ENCODE peak calls at places on chromosome 13, in eight cellular contexts. W is Panc1, A is adipocyte, V is astrocyte of the cerebellum, G is cardiac fibroblast, B is breast epithelium, R is esophagus muscularis mucosa, E is upper lobe of right lung. I is an unnamed sample.

GRCh38 chr13:77291779-77292178 is 35.1 kb downstream of the MYCBP2 start:
- DNase-seq in E (no peak), R (no peak), G (no peak), A (no peak), B (no peak), V (peak; percentile 20), W (no peak), I (no peak)

GRCh38 chr13:106498571-106498970 is 36.9 kb downstream of the EFNB2 start:
- DNase-seq in E (no peak), B (no peak), V (no peak), A (no peak), R (no peak), W (no peak), G (no peak), I (no peak)

GRCh38 chr13:24741016-24741662 is 22.8 kb upstream of the RNF17 start:
- DNase-seq in W (no peak), R (no peak), B (no peak), G (no peak), A (no peak), V (no peak), E (no peak), I (no peak)

GRCh38 chr13:106568225-106569003 is 477 bp upstream of the ARGLU1 start:
- DNase-seq in A (no peak), V (no peak), W (peak; percentile 38), G (peak; percentile 94), R (no peak), E (no peak), B (no peak), I (peak; percentile 79)

GRCh38 chr13:51935326-51936171 is 73.8 kb downstream of the CCDC70 start:
- DNase-seq in E (no peak), A (peak; percentile 25), R (no peak), W (no peak), V (no peak), G (peak; percentile 5), B (no peak), I (peak; percentile 19)

GRCh38 chr13:70408865-70409264 is 300.6 kb upstream of the KLHL1 start:
- DNase-seq in E (no peak), B (no peak), A (no peak), W (no peak), R (no peak), V (no peak), G (no peak), I (no peak)

GRCh38 chr13:24261566-24261965 is 47.8 kb upstream of the C1QTNF9 start:
- DNase-seq in A (no peak), B (no peak), G (peak; percentile 18), R (no peak), V (no peak), W (no peak), E (no peak), I (no peak)

GRCh38 chr13:95874286-95874685 is 178.9 kb downstream of the UGGT2 start:
- DNase-seq in E (no peak), A (no peak), G (no peak), B (no peak), R (no peak), V (no peak), W (no peak), I (no peak)

GRCh38 chr13:111398715-111399299 is 78.4 kb downstream of the TEX29 start:
- DNase-seq in V (no peak), A (no peak), E (no peak), W (no peak), B (no peak), R (no peak), G (no peak), I (no peak)

GRCh38 chr13:33180009-33180804 is 105.3 kb downstream of the STARD13 start:
- DNase-seq in V (no peak), B (no peak), E (no peak), A (no peak), G (no peak), R (no peak), W (no peak), I (no peak)

GRCh38 chr13:77693449-77693940 is 4.0 kb upstream of the SLAIN1 start:
- DNase-seq in G (no peak), B (no peak), W (no peak), V (no peak), E (no peak), A (no peak), R (no peak), I (no peak)

GRCh38 chr13:44879452-44880058 is 109.7 kb downstream of the NUFIP1 start:
- DNase-seq in V (no peak), E (no peak), W (peak; percentile 22), B (no peak), R (no peak), G (peak; percentile 77), A (peak; percentile 56), I (peak; percentile 40)

GRCh38 chr13:33274264-33274663 is 11.3 kb downstream of the STARD13 start:
- DNase-seq in R (no peak), V (no peak), B (no peak), W (no peak), G (no peak), E (no peak), A (no peak), I (no peak)

GRCh38 chr13:45545686-45546409 is 69.7 kb downstream of the ERICH6B start:
- DNase-seq in W (no peak), B (no peak), A (no peak), E (no peak), R (peak; percentile 88), G (no peak), V (no peak), I (no peak)

GRCh38 chr13:76027131-76027530 is 391.0 kb downstream of the LMO7 start:
- DNase-seq in A (no peak), B (no peak), V (no peak), W (no peak), R (no peak), G (no peak), E (no peak), I (no peak)

GRCh38 chr13:98543380-98544104 is 33.4 kb downstream of the STK24 start:
- DNase-seq in R (no peak), A (no peak), E (peak; percentile 51), G (no peak), B (no peak), V (no peak), W (no peak), I (no peak)
- H3K4me3 ChIP-seq in R (peak overlapping the region; percentile 35), A (peak overlapping the region; percentile 72), E (no peak overlapping the region), G (no peak overlapping the region), B (no peak overlapping the region), V (no peak overlapping the region), W (no peak overlapping the region), I (no peak overlapping the region)

GRCh38 chr13:94739235-94739634 is 26.9 kb upstream of the SOX21 start:
- DNase-seq in W (no peak), A (no peak), R (no peak), G (no peak), V (no peak), B (no peak), E (no peak), I (no peak)
- H3K4me3 ChIP-seq in W (no peak overlapping the region), A (no peak overlapping the region), R (no peak overlapping the region), G (no peak overlapping the region), V (no peak overlapping the region), B (no peak overlapping the region), E (no peak overlapping the region), I (no peak overlapping the region)

DNA sequence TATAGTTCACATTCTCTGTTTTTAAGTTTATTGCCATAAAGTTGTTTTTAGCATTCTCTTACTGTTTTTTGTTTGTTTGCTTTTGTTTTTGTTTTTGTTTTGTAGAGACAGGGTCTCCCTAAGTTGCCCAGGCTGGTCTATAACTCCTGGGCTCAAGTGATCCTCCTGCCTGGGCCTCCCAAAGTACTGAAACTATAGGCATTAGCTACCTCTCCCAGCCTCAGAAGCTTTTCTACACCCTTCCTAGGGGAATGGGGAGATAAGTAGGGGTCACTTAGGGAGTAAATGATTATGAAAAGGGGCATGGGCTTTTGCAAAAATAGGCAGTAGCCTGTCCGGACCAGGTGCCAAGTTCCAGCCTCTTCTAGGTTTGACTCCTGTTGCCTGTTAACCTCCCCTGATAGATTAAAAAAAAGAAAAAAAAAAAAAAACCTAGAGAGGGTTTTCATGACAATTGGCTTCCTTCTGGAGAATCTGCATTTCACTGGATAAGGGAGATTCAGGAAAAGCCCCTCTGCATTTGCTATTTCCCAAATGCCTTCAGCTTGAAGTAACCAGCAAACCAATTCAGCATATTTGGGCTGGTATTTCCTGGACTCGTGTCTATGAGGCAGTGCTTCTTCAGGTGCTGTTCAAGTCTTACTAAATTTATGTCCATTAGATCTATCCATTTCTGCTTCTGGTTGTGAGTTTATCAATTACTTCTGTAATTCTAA is 216.8 kb downstream of the TM9SF2 start:
- DNase-seq in E (no peak), G (no peak), A (no peak), W (no peak), R (no peak), V (no peak), B (no peak), I (no peak)
- H3K4me3 ChIP-seq in E (no peak overlapping the region), G (no peak overlapping the region), A (no peak overlapping the region), W (no peak overlapping the region), R (no peak overlapping the region), V (no peak overlapping the region), B (no peak overlapping the region), I (no peak overlapping the region)

GRCh38 chr13:20232556-20233277 is 598 bp upstream of the GJB6 start:
- DNase-seq in E (no peak), A (no peak), G (no peak), R (no peak), V (no peak), W (no peak), B (no peak), I (no peak)

GRCh38 chr13:20227730-20228129 is 4.4 kb downstream of the GJB6 start:
- DNase-seq in V (no peak), W (no peak), R (peak; percentile 86), B (no peak), G (no peak), E (no peak), A (no peak), I (no peak)

GRCh38 chr13:20227288-20227687 is 4.8 kb downstream of the GJB6 start:
- DNase-seq in B (no peak), E (no peak), W (no peak), R (peak; percentile 64), G (no peak), A (no peak), V (no peak), I (no peak)

GRCh38 chr13:20230913-20231838 is 943 bp downstream of the GJB6 start:
- DNase-seq in B (no peak), A (no peak), E (no peak), W (no peak), R (peak; percentile 81), G (no peak), V (no peak), I (no peak)

DNA sequence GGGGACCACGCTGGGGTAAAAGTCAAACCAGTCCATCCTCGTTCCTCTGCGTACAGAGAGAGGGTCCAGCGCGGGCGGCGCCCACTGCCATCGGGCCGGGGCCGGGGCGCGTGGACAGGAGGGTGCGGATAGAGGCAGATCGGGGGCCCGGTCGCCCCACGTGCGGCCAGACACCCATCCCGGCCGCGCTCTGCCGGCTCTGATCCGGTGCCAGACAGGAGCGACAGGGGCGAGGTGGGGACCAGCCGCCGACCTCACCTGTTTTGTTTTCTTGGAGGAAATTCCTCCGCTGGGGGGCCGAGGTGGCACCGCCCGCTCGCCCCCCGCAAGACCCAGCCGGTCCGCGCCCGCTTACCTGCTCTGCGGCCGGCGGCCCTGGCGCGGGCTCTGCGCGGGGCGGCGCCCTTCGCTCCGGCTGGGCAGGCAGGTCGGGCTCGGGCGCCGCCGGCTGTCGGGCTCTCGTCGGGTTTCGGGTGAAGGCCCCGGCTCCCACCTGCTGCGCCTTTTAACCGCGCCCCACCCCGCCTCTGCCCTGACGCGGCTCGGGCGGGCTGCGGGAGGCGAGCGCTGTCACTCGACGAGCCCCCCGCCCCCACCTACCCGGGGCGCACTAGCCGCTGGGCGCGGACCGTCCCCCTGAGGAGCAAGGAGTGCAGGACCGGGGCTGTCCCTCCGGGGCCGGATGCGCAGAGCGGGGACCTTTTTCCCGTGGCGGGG is at the start of gene GJB6:
- DNase-seq in R (no peak), V (no peak), G (no peak), A (no peak), W (no peak), B (no peak), E (no peak), I (no peak)
- H3K4me3 ChIP-seq in R (peak within 1 kb of the TSS; percentile 28), V (peak within 1 kb of the TSS; percentile 20), G (no peak within 1 kb of the TSS), A (no peak within 1 kb of the TSS), W (peak within 1 kb of the TSS; percentile 41), B (peak within 1 kb of the TSS; percentile 35), E (peak within 1 kb of the TSS; percentile 31), I (no peak within 1 kb of the TSS)

I was measured in HCT116.